ENCODE peak calls at places on chromosomes 11 and 22, in four cellular contexts. One of them, this sample, is unnamed.

GRCh38 chr11:130070829-130071205 is 1.1 kb downstream of the APLP2 start:
- DNase-seq in PC-3: peak
- DNase-seq in suprapubic skin: no peak
- DNase-seq in CD8-positive, alpha-beta T cell: no peak
- DNase-seq in this sample: no peak

GRCh38 chr11:130055637-130056036 is 14.1 kb upstream of the APLP2 start:
- DNase-seq in suprapubic skin: no peak
- DNase-seq in CD8-positive, alpha-beta T cell: no peak
- DNase-seq in PC-3: no peak
- DNase-seq in this sample: no peak

GRCh38 chr11:46238967-46239800 is 38.3 kb upstream of the CREB3L1 start:
- DNase-seq in CD8-positive, alpha-beta T cell: peak
- DNase-seq in suprapubic skin: peak
- DNase-seq in PC-3: peak
- DNase-seq in this sample: peak

GRCh38 chr11:3180869-3181268 is 15.8 kb upstream of the OSBPL5 start:
- DNase-seq in PC-3: no peak
- DNase-seq in CD8-positive, alpha-beta T cell: no peak
- DNase-seq in suprapubic skin: no peak
- DNase-seq in this sample: no peak

GRCh38 chr22:48647606-48648515 is 1179.8 kb downstream of the BRD1 start:
- DNase-seq in CD8-positive, alpha-beta T cell: no peak
- DNase-seq in suprapubic skin: no peak
- DNase-seq in PC-3: no peak
- DNase-seq in this sample: no peak

GRCh38 chr11:64850979-64851567 is 6.6 kb upstream of the CDC42BPG start:
- DNase-seq in suprapubic skin: no peak
- DNase-seq in PC-3: no peak
- DNase-seq in CD8-positive, alpha-beta T cell: peak
- DNase-seq in this sample: no peak

GRCh38 chr11:111938687-111939160 is 1.6 kb downstream of the DIXDC1 start:
- DNase-seq in suprapubic skin: no peak
- DNase-seq in PC-3: peak
- DNase-seq in CD8-positive, alpha-beta T cell: peak
- DNase-seq in this sample: no peak

GRCh38 chr11:93517611-93518010 is 25.6 kb downstream of the SMCO4 start:
- DNase-seq in CD8-positive, alpha-beta T cell: no peak
- DNase-seq in PC-3: no peak
- DNase-seq in suprapubic skin: no peak
- DNase-seq in this sample: no peak

GRCh38 chr11:131094828-131095227 is 178.5 kb upstream of the SNX19 start:
- DNase-seq in suprapubic skin: no peak
- DNase-seq in CD8-positive, alpha-beta T cell: no peak
- DNase-seq in PC-3: no peak
- DNase-seq in this sample: no peak

GRCh38 chr22:50676211-50676636 is 3.6 kb downstream of the SHANK3 start:
- DNase-seq in suprapubic skin: peak
- DNase-seq in PC-3: no peak
- DNase-seq in CD8-positive, alpha-beta T cell: no peak
- DNase-seq in this sample: no peak

GRCh38 chr11:18420067-18420466 is 7.9 kb downstream of the LDHC start:
- DNase-seq in PC-3: no peak
- DNase-seq in CD8-positive, alpha-beta T cell: no peak
- DNase-seq in suprapubic skin: no peak
- DNase-seq in this sample: no peak

GRCh38 chr11:73325036-73325981 is 17.2 kb downstream of the ARHGEF17 start:
- DNase-seq in suprapubic skin: no peak
- DNase-seq in PC-3: no peak
- DNase-seq in CD8-positive, alpha-beta T cell: no peak
- DNase-seq in this sample: peak

GRCh38 chr11:89491141-89491690 is at the start of gene NOX4:
- DNase-seq in CD8-positive, alpha-beta T cell: no peak
- DNase-seq in suprapubic skin: peak
- DNase-seq in PC-3: no peak
- DNase-seq in this sample: peak

GRCh38 chr11:68039526-68040086 is 781 bp downstream of the TCIRG1 start:
- DNase-seq in suprapubic skin: peak
- DNase-seq in CD8-positive, alpha-beta T cell: no peak
- DNase-seq in PC-3: no peak
- DNase-seq in this sample: no peak

GRCh38 chr22:26715392-26715939 is 58.1 kb downstream of the MIAT start:
- DNase-seq in CD8-positive, alpha-beta T cell: no peak
- DNase-seq in suprapubic skin: no peak
- DNase-seq in PC-3: no peak
- DNase-seq in this sample: no peak

GRCh38 chr11:2305140-2305861 is 3.5 kb downstream of the TSPAN32 start:
- DNase-seq in CD8-positive, alpha-beta T cell: peak
- DNase-seq in suprapubic skin: peak
- DNase-seq in PC-3: peak
- DNase-seq in this sample: peak

GRCh38 chr11:70359806-70360205 is 38.5 kb upstream of the CTTN start:
- DNase-seq in PC-3: no peak
- DNase-seq in suprapubic skin: no peak
- DNase-seq in CD8-positive, alpha-beta T cell: no peak
- DNase-seq in this sample: no peak

GRCh38 chr11:67287355-67288197 is 1.5 kb upstream of the ANKRD13D start:
- DNase-seq in suprapubic skin: no peak
- DNase-seq in CD8-positive, alpha-beta T cell: peak
- DNase-seq in PC-3: no peak
- DNase-seq in this sample: no peak

GRCh38 chr11:45751430-45751829 is 53.5 kb upstream of the SLC35C1 start:
- DNase-seq in PC-3: no peak
- DNase-seq in suprapubic skin: no peak
- DNase-seq in CD8-positive, alpha-beta T cell: no peak
- DNase-seq in this sample: no peak

GRCh38 chr11:126337472-126338241 is 17.8 kb upstream of the ST3GAL4 start:
- DNase-seq in PC-3: no peak
- DNase-seq in suprapubic skin: peak
- DNase-seq in CD8-positive, alpha-beta T cell: no peak
- DNase-seq in this sample: no peak

GRCh38 chr11:23574149-23574548 is 713.9 kb upstream of the CCDC179 start:
- DNase-seq in suprapubic skin: no peak
- DNase-seq in PC-3: no peak
- DNase-seq in CD8-positive, alpha-beta T cell: no peak
- DNase-seq in this sample: no peak

GRCh38 chr11:75303544-75304224 is 47.8 kb downstream of the ARRB1 start:
- DNase-seq in suprapubic skin: no peak
- DNase-seq in CD8-positive, alpha-beta T cell: no peak
- DNase-seq in PC-3: no peak
- DNase-seq in this sample: no peak

GRCh38 chr22:25668437-25668836 is 73.6 kb upstream of the MYO18B start:
- DNase-seq in CD8-positive, alpha-beta T cell: no peak
- DNase-seq in PC-3: no peak
- DNase-seq in suprapubic skin: no peak
- DNase-seq in this sample: peak

DNA sequence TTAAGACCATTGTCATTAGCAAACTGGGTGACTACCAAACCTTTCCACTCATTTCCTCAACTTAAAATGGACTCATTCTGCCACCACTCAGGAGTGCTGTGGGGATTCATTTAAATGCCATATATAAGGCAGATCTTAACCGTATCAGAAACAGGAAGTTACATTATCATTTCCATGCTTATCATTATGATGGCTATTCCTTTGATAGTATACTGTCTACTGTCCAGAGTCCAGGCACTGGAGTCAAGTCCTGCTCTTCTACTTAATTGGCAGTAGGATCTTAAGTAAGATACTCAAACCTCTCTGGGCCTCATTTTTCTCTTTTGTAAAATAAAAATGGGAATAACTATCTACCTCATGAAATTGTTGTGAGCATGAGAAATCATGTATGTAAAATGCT is 8.4 kb upstream of the NAV2 start:
- DNase-seq in suprapubic skin: no peak
- DNase-seq in PC-3: no peak
- DNase-seq in CD8-positive, alpha-beta T cell: no peak
- DNase-seq in this sample: no peak
- H3K4me3 ChIP-seq in suprapubic skin: no peak
- H3K4me3 ChIP-seq in PC-3: no peak
- H3K4me3 ChIP-seq in CD8-positive, alpha-beta T cell: no peak
- H3K4me3 ChIP-seq in this sample: no peak

DNA sequence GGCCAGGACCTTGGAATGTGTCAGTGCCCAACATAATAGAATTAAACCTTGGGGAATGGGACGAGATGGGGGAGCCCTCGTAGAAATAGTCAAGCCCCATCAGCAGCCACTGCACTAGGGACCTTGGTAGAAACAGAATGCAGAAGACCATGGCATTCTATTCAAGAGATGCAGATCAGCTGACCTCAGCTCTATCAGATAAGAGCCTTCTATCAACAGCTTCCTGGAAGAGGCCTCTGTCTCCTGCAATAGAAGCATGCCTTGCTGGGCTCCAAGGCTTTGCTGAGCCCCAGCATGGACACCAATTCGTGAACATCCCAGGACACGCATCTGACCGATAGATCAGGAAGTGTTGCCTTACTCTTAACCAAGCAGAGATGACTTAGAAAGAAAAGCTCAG is 27.5 kb upstream of the FLI1 start:
- DNase-seq in suprapubic skin: no peak
- DNase-seq in CD8-positive, alpha-beta T cell: no peak
- DNase-seq in PC-3: no peak
- DNase-seq in this sample: no peak
- H3K27ac ChIP-seq in suprapubic skin: no peak
- H3K27ac ChIP-seq in CD8-positive, alpha-beta T cell: no peak
- H3K27ac ChIP-seq in PC-3: no peak
- H3K27ac ChIP-seq in this sample: no peak

DNA sequence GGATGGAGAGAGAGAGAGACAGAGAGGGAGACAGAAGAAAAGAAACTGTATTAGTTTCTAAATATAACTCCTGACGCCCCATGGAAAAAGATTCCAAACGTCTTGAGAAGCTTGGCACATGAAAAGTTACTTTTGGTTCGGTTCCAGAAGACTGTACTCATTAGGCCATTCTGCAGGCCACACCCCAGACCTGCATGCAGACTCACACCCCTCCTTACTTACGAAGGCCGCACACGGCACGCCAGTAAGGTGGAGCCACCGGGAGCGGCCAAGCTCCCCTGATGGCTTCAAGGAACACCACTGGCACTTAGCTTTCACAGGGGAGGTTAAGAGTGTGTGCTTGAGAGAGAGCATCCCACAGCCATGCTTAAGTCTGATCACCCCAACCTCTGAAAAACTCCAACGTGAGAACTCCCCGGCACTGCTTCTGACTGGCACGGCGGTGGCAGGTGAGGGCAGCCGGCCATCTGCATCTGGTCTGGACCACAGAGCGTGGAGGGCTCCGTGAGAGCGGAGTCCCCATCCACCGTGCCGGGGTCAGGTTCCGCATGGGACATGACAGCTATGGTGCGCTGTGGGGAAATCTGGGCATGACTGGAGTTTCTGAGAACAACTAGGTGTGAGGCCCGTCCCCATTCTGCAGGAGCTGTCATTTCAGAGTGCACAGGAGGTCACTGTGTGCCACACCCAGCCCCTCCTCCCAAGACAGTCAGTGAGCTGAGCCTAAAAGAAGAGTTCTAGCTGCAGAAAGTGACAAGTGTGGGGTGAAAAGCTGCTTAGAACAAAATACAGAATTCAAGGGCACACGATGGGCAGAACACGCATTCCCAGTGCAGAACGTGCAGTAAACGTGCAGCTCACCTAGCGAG is 62.4 kb downstream of the MYH9 start:
- DNase-seq in PC-3: no peak
- DNase-seq in suprapubic skin: no peak
- DNase-seq in CD8-positive, alpha-beta T cell: no peak
- DNase-seq in this sample: peak
- H3K4me3 ChIP-seq in PC-3: no peak
- H3K4me3 ChIP-seq in suprapubic skin: no peak
- H3K4me3 ChIP-seq in CD8-positive, alpha-beta T cell: no peak
- H3K4me3 ChIP-seq in this sample: no peak

GRCh38 chr11:95262994-95263764 is 32.2 kb upstream of the SESN3 start:
- DNase-seq in suprapubic skin: no peak
- DNase-seq in PC-3: no peak
- DNase-seq in CD8-positive, alpha-beta T cell: no peak
- DNase-seq in this sample: no peak

GRCh38 chr11:95254139-95254704 is 23.2 kb upstream of the SESN3 start:
- DNase-seq in CD8-positive, alpha-beta T cell: peak
- DNase-seq in PC-3: peak
- DNase-seq in suprapubic skin: peak
- DNase-seq in this sample: peak

GRCh38 chr11:95255523-95256165 is 24.6 kb upstream of the SESN3 start:
- DNase-seq in PC-3: no peak
- DNase-seq in suprapubic skin: no peak
- DNase-seq in CD8-positive, alpha-beta T cell: no peak
- DNase-seq in this sample: no peak

GRCh38 chr11:95256204-95256819 is 25.3 kb upstream of the SESN3 start:
- DNase-seq in suprapubic skin: no peak
- DNase-seq in PC-3: no peak
- DNase-seq in CD8-positive, alpha-beta T cell: no peak
- DNase-seq in this sample: no peak

GRCh38 chr11:95257596-95257995 is 26.6 kb upstream of the SESN3 start:
- DNase-seq in PC-3: no peak
- DNase-seq in CD8-positive, alpha-beta T cell: no peak
- DNase-seq in suprapubic skin: no peak
- DNase-seq in this sample: no peak
- H3K27ac ChIP-seq in PC-3: no peak
- H3K27ac ChIP-seq in CD8-positive, alpha-beta T cell: no peak
- H3K27ac ChIP-seq in suprapubic skin: no peak
- H3K27ac ChIP-seq in this sample: no peak

DNA sequence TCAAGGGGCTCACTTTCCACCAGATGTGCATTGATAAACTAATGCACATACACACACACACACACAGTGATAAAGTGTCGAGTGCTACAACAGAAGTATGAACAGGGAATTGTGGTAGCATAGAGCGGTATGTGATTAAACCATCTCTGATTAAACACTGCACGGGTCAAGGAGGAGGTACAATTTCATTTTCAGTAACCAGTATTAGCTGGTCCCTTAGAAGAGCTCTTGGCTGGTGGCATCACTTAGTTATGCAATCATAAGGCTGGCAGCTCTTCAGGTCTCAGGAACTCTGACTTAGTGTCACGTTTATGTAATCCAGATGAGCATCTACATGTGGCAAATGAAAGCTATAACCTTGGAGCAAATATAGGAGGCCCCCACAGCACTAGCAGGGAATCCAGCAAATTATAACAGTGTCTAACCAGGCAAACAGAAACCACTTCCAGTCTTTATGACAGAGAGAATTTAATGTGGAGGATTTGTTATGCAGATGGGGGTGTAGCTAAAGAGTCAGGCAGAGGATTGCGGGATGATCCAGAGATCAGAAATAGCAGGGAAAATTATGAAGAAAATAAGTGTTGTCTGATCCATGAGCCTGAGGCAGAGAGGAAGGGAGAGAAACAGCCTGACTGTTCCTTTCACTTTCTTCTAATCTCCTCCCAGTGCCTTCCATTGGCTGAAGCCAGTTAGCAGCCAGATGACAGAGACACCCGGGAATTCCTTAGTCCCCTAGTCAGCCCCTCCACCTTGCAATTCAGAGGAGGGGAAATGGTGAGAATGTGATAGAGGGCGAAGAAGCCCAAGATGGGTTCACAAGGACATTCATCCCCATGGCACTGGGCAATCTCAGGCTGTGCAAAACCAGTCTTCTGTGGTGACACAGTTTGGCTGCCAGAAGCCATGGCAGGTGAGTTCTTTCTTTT is 533.1 kb upstream of the TENM4 start:
- DNase-seq in suprapubic skin: no peak
- DNase-seq in PC-3: no peak
- DNase-seq in CD8-positive, alpha-beta T cell: no peak
- DNase-seq in this sample: no peak
- H3K4me3 ChIP-seq in suprapubic skin: no peak
- H3K4me3 ChIP-seq in PC-3: no peak
- H3K4me3 ChIP-seq in CD8-positive, alpha-beta T cell: no peak
- H3K4me3 ChIP-seq in this sample: no peak

GRCh38 chr11:77088236-77089003 is 14.2 kb upstream of the OMP start:
- DNase-seq in PC-3: peak
- DNase-seq in CD8-positive, alpha-beta T cell: no peak
- DNase-seq in suprapubic skin: no peak
- DNase-seq in this sample: no peak
- H3K27ac ChIP-seq in PC-3: no peak
- H3K27ac ChIP-seq in CD8-positive, alpha-beta T cell: no peak
- H3K27ac ChIP-seq in suprapubic skin: no peak
- H3K27ac ChIP-seq in this sample: no peak

GRCh38 chr22:30325065-30325720 is 1.5 kb downstream of the TBC1D10A start:
- DNase-seq in PC-3: peak
- DNase-seq in CD8-positive, alpha-beta T cell: no peak
- DNase-seq in suprapubic skin: no peak
- DNase-seq in this sample: peak
- H3K4me3 ChIP-seq in PC-3: peak
- H3K4me3 ChIP-seq in CD8-positive, alpha-beta T cell: peak
- H3K4me3 ChIP-seq in suprapubic skin: peak
- H3K4me3 ChIP-seq in this sample: peak

This sample was measured in uterus.